ENCODE peak calls at places on chromosomes 11 and 22, in five cellular contexts. R is lower leg skin, F is fibroblast of pulmonary artery, B is AG09319, L is kidney epithelial cell. N is an unnamed sample.

GRCh38 chr11:10414659-10415058 is 40.4 kb upstream of the AMPD3 start:
- DNase-seq in R (peak), F (peak), B (no peak), L (no peak), N (peak)

GRCh38 chr22:43220625-43221380 is 33.9 kb upstream of the TTLL12 start:
- DNase-seq in R (no peak), F (no peak), B (no peak), L (no peak), N (no peak)

GRCh38 chr22:19576460-19577421 is 52.5 kb upstream of the CLDN5 start:
- DNase-seq in R (no peak), F (peak), B (no peak), L (no peak), N (peak)

GRCh38 chr11:67357831-67358555 is 4.6 kb upstream of the POLD4 start:
- DNase-seq in R (no peak), F (peak), B (no peak), L (no peak), N (no peak)

GRCh38 chr11:32023370-32023964 is 67.4 kb upstream of the RCN1 start:
- DNase-seq in R (no peak), F (no peak), B (no peak), L (no peak), N (no peak)

GRCh38 chr11:64516226-64516625 is 74.8 kb upstream of the SLC22A12 start:
- DNase-seq in R (no peak), F (no peak), B (no peak), L (no peak), N (no peak)

GRCh38 chr11:4044971-4045646 is 49.5 kb upstream of the RRM1 start:
- DNase-seq in R (peak), F (no peak), B (no peak), L (no peak), N (no peak)

GRCh38 chr11:123137496-123138270 is 57.4 kb downstream of the CLMP start:
- DNase-seq in R (peak), F (peak), B (peak), L (no peak), N (peak)

GRCh38 chr22:19844423-19845368 is 10.0 kb downstream of the GNB1L start:
- DNase-seq in R (peak), F (peak), B (peak), L (no peak), N (peak)

GRCh38 chr11:102314784-102315183 is 2.5 kb upstream of the BIRC3 start:
- DNase-seq in R (no peak), F (no peak), B (no peak), L (no peak), N (no peak)

GRCh38 chr11:27863637-27864036 is 163.4 kb upstream of the BDNF start:
- DNase-seq in R (no peak), F (no peak), B (no peak), L (no peak), N (no peak)
- TF ChIP-seq CTCF in R (no peak), F (no peak), B (no peak), L (no peak), N (no peak)

GRCh38 chr11:45089845-45090499 is 56.5 kb upstream of the PRDM11 start:
- DNase-seq in R (no peak), F (peak), B (peak), L (no peak), N (no peak)
- TF ChIP-seq CTCF in R (no peak), F (peak), B (peak), L (peak), N (no peak)

DNA sequence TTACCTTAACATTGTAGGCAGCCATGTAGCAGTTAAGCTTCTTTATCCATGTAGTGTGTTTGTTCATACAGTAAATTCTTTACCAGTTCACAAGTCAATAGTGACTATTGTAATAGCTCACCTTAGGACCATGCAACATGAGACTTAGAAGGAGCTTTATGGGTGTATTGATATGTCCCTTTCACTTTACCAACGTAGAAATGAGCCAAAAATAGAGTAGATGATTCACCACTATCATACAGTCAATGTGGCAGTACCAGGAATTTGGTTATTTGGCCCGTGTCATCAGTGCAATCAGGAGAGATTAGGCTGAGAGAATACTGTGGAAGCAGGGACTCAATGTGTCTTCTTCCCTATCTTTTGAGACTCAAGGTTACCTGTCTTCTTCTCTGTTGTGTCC is 4.7 kb downstream of the ZDHHC13 start:
- DNase-seq in R (no peak), F (no peak), B (no peak), L (no peak), N (no peak)
- TF ChIP-seq CTCF in R (no peak), F (no peak), B (no peak), L (no peak), N (no peak)

GRCh38 chr11:1803246-1803645 is 31.5 kb upstream of the SYT8 start:
- DNase-seq in R (no peak), F (no peak), B (no peak), L (no peak), N (no peak)

GRCh38 chr11:1812274-1812673 is 22.5 kb upstream of the SYT8 start:
- DNase-seq in R (no peak), F (no peak), B (no peak), L (no peak), N (no peak)

GRCh38 chr11:1805525-1805924 is 29.3 kb upstream of the SYT8 start:
- DNase-seq in R (no peak), F (no peak), B (no peak), L (no peak), N (no peak)

GRCh38 chr11:1810761-1811160 is 24.0 kb upstream of the SYT8 start:
- DNase-seq in R (no peak), F (no peak), B (no peak), L (no peak), N (no peak)

GRCh38 chr11:1807628-1807995 is 27.2 kb upstream of the SYT8 start:
- DNase-seq in R (no peak), F (no peak), B (no peak), L (no peak), N (no peak)
- TF ChIP-seq CTCF in R (no peak), F (no peak), B (no peak), L (no peak), N (no peak)